ENCODE peak calls at places on chromosomes 3 and 15, in four cellular contexts. V is nephron progenitor cell, I is glutamatergic neuron, M is cardiac fibroblast. E is an unnamed sample.

GRCh38 chr3:52534281-52535183 is 875 bp upstream of the NT5DC2 start:
- DNase-seq in I (no peak), V (no peak), M (peak; percentile 53), E (peak; percentile 30)

GRCh38 chr15:65184305-65184943 is 718 bp downstream of the CLPX start:
- DNase-seq in M (peak; percentile 54), V (peak; percentile 63), I (peak; percentile 70), E (peak; percentile 58)

GRCh38 chr3:69252631-69253030 is 130.2 kb upstream of the LMOD3 start:
- DNase-seq in M (no peak), I (no peak), V (no peak), E (no peak)

GRCh38 chr3:104907507-104907906 is 459.2 kb upstream of the ALCAM start:
- DNase-seq in M (peak; percentile 81), V (no peak), I (no peak), E (no peak)

GRCh38 chr15:28888302-28888894 is 2.6 kb downstream of the APBA2 start:
- DNase-seq in V (no peak), I (no peak), M (no peak), E (no peak)

GRCh38 chr3:59245879-59246501 is 196.2 kb upstream of the CFAP20DC start:
- DNase-seq in I (no peak), M (peak; percentile 53), V (no peak), E (no peak)

GRCh38 chr3:36124118-36124796 is 256.0 kb upstream of the STAC start:
- DNase-seq in M (peak; percentile 45), I (peak; percentile 43), V (peak; percentile 46), E (no peak)

GRCh38 chr15:80831606-80832224 is 52.5 kb downstream of the CEMIP start:
- DNase-seq in M (no peak), V (no peak), I (no peak), E (no peak)

GRCh38 chr3:120435621-120436020 is 15.2 kb downstream of the FSTL1 start:
- DNase-seq in M (peak; percentile 71), I (no peak), V (no peak), E (no peak)

GRCh38 chr3:55873523-55874254 is 386.6 kb upstream of the WNT5A start:
- DNase-seq in I (no peak), M (no peak), V (no peak), E (no peak)

GRCh38 chr3:31704651-31705179 is 172.0 kb downstream of the STT3B start:
- DNase-seq in V (no peak), M (no peak), I (no peak), E (peak; percentile 82)

GRCh38 chr3:113912551-113913246 is 35.1 kb upstream of the ZDHHC23 start:
- DNase-seq in I (no peak), V (no peak), M (peak; percentile 76), E (peak; percentile 39)

GRCh38 chr15:66484539-66485112 is 12.9 kb downstream of the SNAPC5 start:
- DNase-seq in I (no peak), V (no peak), M (no peak), E (no peak)

GRCh38 chr3:130843441-130843840 is 50.4 kb upstream of the ATP2C1 start:
- DNase-seq in V (no peak), M (no peak), I (no peak), E (no peak)

GRCh38 chr15:40878785-40879184 is 4.8 kb upstream of the RHOV start:
- DNase-seq in V (no peak), M (no peak), I (no peak), E (no peak)

GRCh38 chr3:40584625-40585189 is 59.9 kb downstream of the ZNF621 start:
- DNase-seq in I (peak; percentile 96), V (peak; percentile 94), M (peak; percentile 87), E (peak; percentile 87)

GRCh38 chr15:63203451-63204090 is 14.2 kb downstream of the RAB8B start:
- DNase-seq in I (no peak), V (no peak), M (no peak), E (no peak)

GRCh38 chr15:42014406-42014805 is 6.4 kb downstream of the PLA2G4E start:
- DNase-seq in I (no peak), V (no peak), M (no peak), E (no peak)

GRCh38 chr15:71003314-71003713 is 110.7 kb downstream of the LRRC49 start:
- DNase-seq in V (no peak), M (peak; percentile 5), I (no peak), E (no peak)

GRCh38 chr3:4503050-4503449 is 9.9 kb downstream of the ITPR1 start:
- DNase-seq in V (no peak), I (no peak), M (no peak), E (no peak)

GRCh38 chr3:126846316-126846715 is 136.6 kb upstream of the PLXNA1 start:
- DNase-seq in V (no peak), M (peak; percentile 61), I (no peak), E (no peak)

GRCh38 chr3:27719306-27720003 is 2.7 kb downstream of the EOMES start:
- DNase-seq in I (no peak), V (no peak), M (no peak), E (no peak)

GRCh38 chr3:27721717-27722564 is at the start of gene EOMES:
- DNase-seq in I (peak; percentile 70), V (peak; percentile 64), M (peak; percentile 48), E (peak; percentile 47)

GRCh38 chr3:27720029-27720518 is 2.0 kb downstream of the EOMES start:
- DNase-seq in I (no peak), M (no peak), V (no peak), E (no peak)

GRCh38 chr3:27722957-27723802 is 1.1 kb upstream of the EOMES start:
- DNase-seq in M (no peak), V (no peak), I (no peak), E (no peak)

GRCh38 chr3:27720899-27721716 is 1.0 kb downstream of the EOMES start:
- DNase-seq in I (no peak), V (no peak), M (no peak), E (no peak)
- TF ChIP-seq CTCF in I (no peak), V (peak; percentile 29), M (no peak), E (no peak)

GRCh38 chr3:132071043-132071442 is 36.2 kb upstream of the CPNE4 start:
- DNase-seq in I (no peak), V (no peak), M (peak; percentile 6), E (peak; percentile 27)
- TF ChIP-seq CTCF in I (no peak), V (no peak), M (no peak), E (no peak)

GRCh38 chr15:35697549-35698299 is 151.8 kb upstream of the DPH6 start:
- DNase-seq in M (peak; percentile 84), I (no peak), V (no peak), E (no peak)
- TF ChIP-seq CTCF in M (no peak), I (no peak), V (no peak), E (no peak)

GRCh38 chr15:78422571-78423340 is 15.3 kb upstream of the IREB2 start:
- DNase-seq in M (peak; percentile 75), V (peak; percentile 74), I (peak; percentile 77), E (peak; percentile 72)
- TF ChIP-seq CTCF in M (peak; percentile 95), V (peak; percentile 93), I (peak; percentile 88), E (peak; percentile 88)

DNA sequence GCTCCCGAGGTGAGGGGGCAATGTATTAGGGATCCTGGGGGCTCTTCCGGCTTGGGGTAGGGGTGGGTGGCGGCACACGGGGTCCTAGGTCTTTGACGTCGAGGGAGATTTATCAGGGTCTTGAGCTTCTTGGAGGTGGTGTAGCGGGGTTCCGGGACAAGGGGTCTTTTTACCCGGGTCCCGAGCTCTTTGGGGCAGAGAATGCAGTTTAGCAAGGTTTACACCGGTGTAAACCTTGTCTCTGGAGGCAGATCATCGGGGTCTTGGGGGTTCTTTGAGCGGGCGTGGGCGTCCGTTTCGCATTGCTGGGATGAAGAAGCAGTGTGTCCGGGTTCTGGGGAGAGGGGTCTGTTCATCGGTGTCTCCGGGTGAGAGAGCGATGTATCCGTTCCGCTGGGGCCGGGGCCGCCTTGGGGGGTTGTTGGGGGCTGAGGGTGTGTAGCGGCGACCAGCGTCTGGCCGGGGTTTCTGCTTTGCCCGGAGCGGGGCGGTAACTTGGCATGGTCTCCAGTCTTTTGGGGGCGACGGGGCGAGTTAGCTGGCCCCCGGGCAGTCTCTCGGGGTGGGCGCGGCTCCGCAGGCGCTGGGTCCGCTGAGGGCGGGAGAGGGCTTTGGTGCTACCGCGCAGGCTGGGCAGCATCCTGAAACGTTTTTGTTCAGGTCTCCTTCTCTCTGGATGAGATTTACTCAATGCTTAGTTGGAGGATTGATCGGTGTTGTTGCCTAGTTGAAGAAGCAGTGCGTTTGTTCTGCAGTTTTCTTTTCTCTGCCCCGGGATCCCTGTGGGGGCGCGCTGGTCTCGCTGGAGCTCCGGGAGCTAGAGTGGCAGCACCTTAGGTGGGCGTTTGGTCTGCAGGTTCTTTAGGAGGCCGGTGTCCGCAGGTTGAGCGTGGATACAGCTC is 792 bp downstream of the GLCE start:
- DNase-seq in V (peak; percentile 54), M (peak; percentile 45), I (peak; percentile 50), E (peak; percentile 29)
- TF ChIP-seq CTCF in V (no peak), M (peak; percentile 23), I (no peak), E (no peak)

DNA sequence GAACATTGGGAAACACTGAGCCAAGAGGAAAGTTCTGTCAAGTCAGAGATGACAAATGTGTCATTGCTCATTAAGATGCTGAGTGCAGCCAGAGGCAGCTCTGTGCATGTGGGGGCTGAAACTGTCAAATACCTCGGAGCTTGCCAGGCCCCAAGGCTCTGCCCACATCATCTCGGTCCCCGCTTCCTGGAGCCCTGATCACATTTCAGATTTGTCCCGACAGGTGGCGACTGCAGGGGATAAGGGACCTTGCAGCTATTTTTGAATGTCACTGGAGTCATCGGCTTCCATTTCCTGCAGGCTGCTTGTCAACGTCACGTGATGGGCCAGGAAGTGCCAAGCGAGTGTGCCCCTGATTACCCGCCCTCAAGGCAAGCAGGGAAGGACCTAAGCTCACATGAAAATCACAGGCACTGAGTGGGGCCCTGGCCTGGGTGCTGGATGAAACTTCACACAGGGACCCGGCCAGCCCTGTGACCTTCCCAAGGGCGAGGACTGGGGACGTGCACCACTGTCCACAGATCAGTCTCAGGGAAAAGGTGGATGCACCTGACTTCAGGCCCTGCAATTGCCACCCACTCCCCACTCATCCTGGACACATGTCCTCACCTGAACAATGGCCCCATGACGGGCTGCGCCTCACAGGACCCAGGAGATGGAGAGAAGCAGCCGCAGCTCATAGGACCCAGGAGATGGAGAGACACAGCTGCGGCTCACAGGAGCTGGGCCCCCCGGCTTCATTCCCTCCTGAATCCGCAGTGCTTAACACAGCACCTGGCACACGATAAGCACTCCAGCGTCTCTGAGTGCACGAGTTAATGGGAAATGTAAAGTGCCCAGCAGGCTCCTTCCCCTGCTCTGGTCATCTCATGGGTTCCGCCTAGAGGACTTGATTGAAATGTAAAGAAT is 73.4 kb downstream of the NUP210 start:
- DNase-seq in I (no peak), V (no peak), M (peak; percentile 7), E (peak; percentile 29)
- TF ChIP-seq CTCF in I (no peak), V (no peak), M (no peak), E (no peak)

GRCh38 chr3:24640330-24640877 is 145.8 kb upstream of the THRB start:
- DNase-seq in V (no peak), M (peak; percentile 69), I (no peak), E (no peak)
- TF ChIP-seq CTCF in V (peak; percentile 48), M (peak; percentile 38), I (peak; percentile 33), E (no peak)

E was measured in stomach.